ENCODE peak calls at places on chromosomes 3 and 15, in four cellular contexts. I is IMR-90, S is H1, X is H9. T is an unnamed sample.

GRCh38 chr3:98779936-98780335 is 16.8 kb downstream of the ST3GAL6 start:
- DNase-seq in I (peak), X (no peak), S (no peak), T (no peak)

GRCh38 chr3:99659032-99659431 is 20.6 kb downstream of the COL8A1 start:
- DNase-seq in X (no peak), I (peak), S (no peak), T (no peak)

GRCh38 chr3:108383306-108383705 is 87.0 kb downstream of the HHLA2 start:
- DNase-seq in X (no peak), I (no peak), S (no peak), T (no peak)

GRCh38 chr3:185528481-185529009 is 23.8 kb downstream of the LIPH start:
- DNase-seq in X (no peak), I (no peak), S (no peak), T (no peak)

GRCh38 chr3:123194552-123194951 is 7.2 kb upstream of the SEC22A start:
- DNase-seq in I (peak), S (peak), X (peak), T (peak)

GRCh38 chr3:100880845-100881244 is 112.4 kb downstream of the ABI3BP start:
- DNase-seq in X (no peak), S (no peak), I (peak), T (no peak)

GRCh38 chr3:50370594-50370993 is 11.3 kb upstream of the TMEM115 start:
- DNase-seq in X (no peak), I (peak), S (no peak), T (peak)

GRCh38 chr3:45597166-45597565 is 2.6 kb downstream of the LIMD1 start:
- DNase-seq in X (no peak), S (no peak), I (peak), T (no peak)

GRCh38 chr3:71554649-71555048 is 28.9 kb downstream of the FOXP1 start:
- DNase-seq in S (no peak), I (no peak), X (no peak), T (no peak)

GRCh38 chr3:105365536-105366301 is 990 bp upstream of the ALCAM start:
- DNase-seq in X (peak), S (no peak), I (peak), T (peak)

GRCh38 chr3:150376001-150376848 is 31.9 kb upstream of the TSC22D2 start:
- DNase-seq in S (no peak), X (no peak), I (peak), T (no peak)

GRCh38 chr15:78682013-78682651 is 41.1 kb upstream of the CHRNB4 start:
- DNase-seq in I (no peak), S (no peak), X (no peak), T (no peak)
- H4K5ac ChIP-seq in I (no peak), S (no peak), X (no peak), T (no peak)

GRCh38 chr3:164851905-164852304 is 226.4 kb downstream of the SI start:
- DNase-seq in X (no peak), S (no peak), I (no peak), T (no peak)
- H4K5ac ChIP-seq in X (no peak), S (no peak), I (no peak), T (no peak)

GRCh38 chr15:69080958-69081248 is 66.4 kb downstream of the NOX5 start:
- DNase-seq in X (no peak), I (no peak), S (no peak), T (no peak)
- H4K5ac ChIP-seq in X (no peak), I (peak), S (no peak), T (no peak)

GRCh38 chr15:35566991-35567390 is 21.0 kb upstream of the DPH6 start:
- DNase-seq in I (no peak), X (no peak), S (no peak), T (no peak)
- H4K5ac ChIP-seq in I (no peak), X (no peak), S (no peak), T (no peak)

GRCh38 chr3:55779543-55779942 is 292.4 kb upstream of the WNT5A start:
- DNase-seq in X (no peak), S (no peak), I (no peak), T (no peak)
- H4K5ac ChIP-seq in X (no peak), S (no peak), I (no peak), T (no peak)